ENCODE peak calls at places on chromosome 18, in seven cellular contexts. Q is HCT116, W is testis, L is H54, O is heart left ventricle, B is body of pancreas, F is endothelial cell of umbilical vein. D is an unnamed sample.

GRCh38 chr18:52334896-52335295 is 5.1 kb upstream of the DCC start:
- DNase-seq in Q (no peak), W (no peak), L (no peak), O (no peak), B (no peak), F (no peak), D (no peak)

GRCh38 chr18:72762505-72763122 is 105.2 kb downstream of the NETO1 start:
- DNase-seq in Q (peak), W (no peak), L (no peak), O (no peak), B (no peak), F (peak), D (no peak)

GRCh38 chr18:46174317-46175039 is 70.3 kb downstream of the HAUS1 start:
- DNase-seq in Q (no peak), W (peak), L (no peak), O (peak), B (peak), F (peak), D (no peak)

GRCh38 chr18:24560511-24560981 is 100.1 kb downstream of the HRH4 start:
- DNase-seq in Q (peak), W (no peak), L (no peak), O (no peak), B (no peak), F (no peak), D (no peak)

GRCh38 chr18:33560686-33561370 is 17.2 kb upstream of the ASXL3 start:
- DNase-seq in Q (no peak), W (peak), L (no peak), O (no peak), B (no peak), F (no peak), D (no peak)

GRCh38 chr18:12694032-12694431 is 8.5 kb downstream of the CEP76 start:
- DNase-seq in Q (no peak), W (no peak), L (no peak), O (no peak), B (no peak), F (no peak), D (no peak)

GRCh38 chr18:48762836-48763713 is 187.7 kb downstream of the SMAD7 start:
- DNase-seq in Q (no peak), W (no peak), L (no peak), O (no peak), B (no peak), F (no peak), D (no peak)

GRCh38 chr18:72822202-72822601 is 45.6 kb downstream of the NETO1 start:
- DNase-seq in Q (no peak), W (no peak), L (no peak), O (no peak), B (no peak), F (no peak), D (no peak)

GRCh38 chr18:53508529-53508928 is 715.9 kb downstream of the MBD2 start:
- DNase-seq in Q (no peak), W (no peak), L (no peak), O (no peak), B (no peak), F (no peak), D (no peak)

GRCh38 chr18:13260927-13261471 is 42.4 kb downstream of the LDLRAD4 start:
- DNase-seq in Q (no peak), W (no peak), L (no peak), O (no peak), B (no peak), F (no peak), D (no peak)

DNA sequence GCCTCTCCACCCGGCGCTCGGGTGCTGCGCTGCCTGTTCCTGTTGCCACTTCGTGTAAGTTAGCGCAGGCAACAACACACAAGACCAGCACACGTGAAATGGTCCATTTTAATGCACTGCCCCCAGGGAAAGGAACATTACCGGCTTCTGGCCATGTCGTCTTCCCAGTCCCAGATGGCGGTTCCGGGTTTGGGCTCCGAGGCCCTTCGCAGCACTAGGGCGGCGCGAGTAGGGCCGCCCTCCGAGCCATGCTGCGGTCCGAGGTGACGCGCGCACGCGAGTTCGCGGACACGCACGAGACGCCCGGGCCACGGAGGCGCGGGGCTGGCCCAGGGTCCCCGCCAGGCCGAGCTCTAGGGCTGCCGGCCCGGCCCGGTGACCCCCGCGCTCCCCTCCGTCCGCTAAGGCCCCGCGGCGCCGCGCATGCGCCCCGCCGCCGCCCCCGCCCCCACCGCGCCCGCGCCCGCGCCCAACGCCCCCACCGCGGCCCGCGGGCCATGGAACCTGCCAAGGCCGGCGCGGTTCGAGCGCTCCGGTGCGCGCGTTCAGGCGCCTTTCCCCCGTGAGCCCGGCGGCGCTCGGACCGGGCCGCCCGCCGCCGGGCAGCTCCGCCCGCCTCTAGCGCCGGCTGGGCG is 365 bp upstream of the ZNF236 start:
- DNase-seq in Q (no peak), W (peak), L (peak), O (peak), B (peak), F (peak), D (peak)
- TF ChIP-seq POLR2A in Q (peak), W (peak), L (peak), O (no peak), B (peak), F (no peak), D (peak)

GRCh38 chr18:8601277-8602032 is 7.8 kb upstream of the RAB12 start:
- DNase-seq in Q (no peak), W (no peak), L (no peak), O (no peak), B (no peak), F (no peak), D (no peak)
- TF ChIP-seq POLR2A in Q (no peak), W (no peak), L (no peak), O (no peak), B (no peak), F (no peak), D (no peak)

GRCh38 chr18:35271656-35272055 is 18.4 kb downstream of the ZSCAN30 start:
- DNase-seq in Q (no peak), W (no peak), L (no peak), O (peak), B (no peak), F (no peak), D (no peak)

GRCh38 chr18:35268811-35269210 is 21.2 kb downstream of the ZSCAN30 start:
- DNase-seq in Q (no peak), W (no peak), L (no peak), O (no peak), B (no peak), F (no peak), D (no peak)

GRCh38 chr18:35267809-35268208 is 22.2 kb downstream of the ZSCAN30 start:
- DNase-seq in Q (no peak), W (peak), L (no peak), O (peak), B (peak), F (peak), D (peak)

GRCh38 chr18:35264409-35264808 is 23.6 kb downstream of the ZNF397 start:
- DNase-seq in Q (no peak), W (no peak), L (no peak), O (no peak), B (no peak), F (no peak), D (no peak)

GRCh38 chr18:35267161-35267651 is 22.8 kb downstream of the ZSCAN30 start:
- DNase-seq in Q (no peak), W (peak), L (no peak), O (peak), B (peak), F (peak), D (peak)
- TF ChIP-seq POLR2A in Q (no peak), W (no peak), L (no peak), O (no peak), B (peak), F (no peak), D (peak)

DNA sequence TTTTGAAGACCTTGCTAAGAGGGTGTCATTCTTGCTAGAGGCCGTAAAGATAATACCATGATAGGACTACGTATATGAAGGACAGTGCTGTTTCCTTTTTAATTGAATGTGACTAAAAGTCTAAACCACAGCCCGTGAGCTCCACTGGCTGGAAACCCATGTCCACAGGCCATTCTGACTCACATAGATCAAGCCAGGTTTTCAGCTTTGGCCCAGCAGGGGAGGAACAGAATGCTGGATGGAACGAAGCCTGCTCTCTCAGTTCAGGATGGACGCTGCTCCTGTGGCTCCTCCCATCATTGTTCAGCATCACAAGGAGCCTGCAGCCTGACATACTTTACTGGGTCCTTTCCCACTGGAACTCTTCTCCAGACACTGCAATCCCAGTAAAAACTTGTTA is 47.6 kb downstream of the ALPK2 start:
- DNase-seq in Q (peak), W (no peak), L (no peak), O (no peak), B (no peak), F (no peak), D (no peak)
- TF ChIP-seq POLR2A in Q (no peak), W (no peak), L (no peak), O (no peak), B (no peak), F (no peak), D (no peak)

GRCh38 chr18:41338341-41338740 is 616.7 kb upstream of the PIK3C3 start:
- DNase-seq in Q (no peak), W (no peak), L (no peak), O (no peak), B (no peak), F (no peak), D (no peak)
- TF ChIP-seq POLR2A in Q (no peak), W (no peak), L (no peak), O (no peak), B (no peak), F (no peak), D (no peak)

GRCh38 chr18:76697441-76697901 is 124.9 kb upstream of the ZNF236 start:
- DNase-seq in Q (no peak), W (peak), L (no peak), O (no peak), B (no peak), F (peak), D (no peak)
- TF ChIP-seq POLR2A in Q (no peak), W (no peak), L (no peak), O (no peak), B (no peak), F (no peak), D (no peak)

D was measured in ovary.